ENCODE peak calls at places on chromosomes 6 and 20, in five cellular contexts. A, G, T, L and U are unnamed samples.

GRCh38 chr6:84018453-84019061 is 15.0 kb upstream of the MRAP2 start:
- DNase-seq in A (no peak), G (no peak), T (no peak), L (no peak), U (no peak)

GRCh38 chr6:137715589-137716045 is 151.4 kb upstream of the TNFAIP3 start:
- DNase-seq in A (peak), G (no peak), T (no peak), L (no peak), U (no peak)

GRCh38 chr6:166237611-166238010 is 70.0 kb upstream of the TBXT start:
- DNase-seq in A (peak), G (no peak), T (no peak), L (no peak), U (no peak)

GRCh38 chr20:16929756-16930155 is 181.6 kb downstream of the OTOR start:
- DNase-seq in A (peak), G (no peak), T (no peak), L (no peak), U (no peak)

GRCh38 chr6:129886401-129887155 is 25.5 kb upstream of the TMEM244 start:
- DNase-seq in A (no peak), G (no peak), T (no peak), L (no peak), U (no peak)

GRCh38 chr6:43274916-43275597 is 23.0 kb upstream of the SLC22A7 start:
- DNase-seq in A (no peak), G (no peak), T (peak), L (no peak), U (no peak)

GRCh38 chr6:111759413-111759835 is 113.8 kb downstream of the FYN start:
- DNase-seq in A (no peak), G (no peak), T (peak), L (no peak), U (no peak)

GRCh38 chr6:26576929-26577719 is 19.6 kb upstream of the ABT1 start:
- DNase-seq in A (peak), G (no peak), T (peak), L (peak), U (no peak)

GRCh38 chr20:1588166-1588868 is 30.8 kb upstream of the SIRPD start:
- DNase-seq in A (peak), G (no peak), T (no peak), L (no peak), U (no peak)

GRCh38 chr20:59055302-59055701 is 12.7 kb upstream of the PRELID3B start:
- DNase-seq in A (no peak), G (no peak), T (no peak), L (no peak), U (no peak)

GRCh38 chr6:24930386-24930785 is 5.4 kb downstream of the RIPOR2 start:
- DNase-seq in A (peak), G (no peak), T (no peak), L (no peak), U (no peak)

GRCh38 chr6:25301358-25301757 is 22.2 kb downstream of the CARMIL1 start:
- DNase-seq in A (no peak), G (no peak), T (no peak), L (no peak), U (no peak)

GRCh38 chr6:139262519-139263300 is 29.1 kb downstream of the TXLNB start:
- DNase-seq in A (no peak), G (no peak), T (no peak), L (no peak), U (no peak)

GRCh38 chr20:6086868-6087267 is 33.0 kb upstream of the LRRN4 start:
- DNase-seq in A (peak), G (no peak), T (no peak), L (no peak), U (no peak)

GRCh38 chr6:169659820-169660610 is 41.8 kb downstream of the WDR27 start:
- DNase-seq in A (no peak), G (no peak), T (no peak), L (no peak), U (no peak)

GRCh38 chr6:37049990-37050853 is 44.8 kb downstream of the FGD2 start:
- DNase-seq in A (no peak), G (no peak), T (peak), L (peak), U (no peak)

GRCh38 chr20:24402234-24402633 is 67.2 kb upstream of the SYNDIG1 start:
- DNase-seq in A (no peak), G (no peak), T (no peak), L (no peak), U (no peak)

GRCh38 chr6:33882154-33882553 is 78.4 kb upstream of the MLN start:
- DNase-seq in A (no peak), G (no peak), T (no peak), L (peak), U (no peak)

GRCh38 chr20:57738484-57738883 is 28.7 kb upstream of the PMEPA1 start:
- DNase-seq in A (no peak), G (no peak), T (no peak), L (no peak), U (no peak)

GRCh38 chr6:37068523-37069270 is 63.2 kb downstream of the FGD2 start:
- DNase-seq in A (no peak), G (peak), T (no peak), L (no peak), U (no peak)

GRCh38 chr20:56469077-56469449 is 636 bp downstream of the RTF2 start:
- DNase-seq in A (no peak), G (no peak), T (no peak), L (no peak), U (no peak)

GRCh38 chr6:105755885-105756284 is 330.3 kb upstream of the PRDM1 start:
- DNase-seq in A (no peak), G (no peak), T (no peak), L (no peak), U (no peak)

GRCh38 chr20:7959484-7959883 is 19.2 kb upstream of the HAO1 start:
- DNase-seq in A (no peak), G (no peak), T (no peak), L (no peak), U (no peak)

GRCh38 chr6:16999486-17000436 is 102.1 kb upstream of the STMND1 start:
- DNase-seq in A (peak), G (no peak), T (no peak), L (no peak), U (no peak)

GRCh38 chr6:25315778-25316177 is 36.6 kb downstream of the CARMIL1 start:
- DNase-seq in A (no peak), G (no peak), T (no peak), L (no peak), U (no peak)

GRCh38 chr6:156850356-156850755 is 73.2 kb downstream of the ARID1B start:
- DNase-seq in A (no peak), G (no peak), T (no peak), L (no peak), U (no peak)

GRCh38 chr6:47031656-47032055 is 10.5 kb downstream of the ADGRF1 start:
- DNase-seq in A (no peak), G (no peak), T (no peak), L (no peak), U (no peak)

GRCh38 chr6:169326067-169326799 is 72.6 kb upstream of the THBS2 start:
- DNase-seq in A (peak), G (no peak), T (no peak), L (no peak), U (no peak)

GRCh38 chr20:49448917-49449316 is 33.6 kb downstream of the KCNB1 start:
- DNase-seq in A (no peak), G (no peak), T (no peak), L (no peak), U (no peak)

GRCh38 chr20:24773168-24773567 is 175.9 kb upstream of the CST7 start:
- DNase-seq in A (no peak), G (no peak), T (no peak), L (no peak), U (peak)

GRCh38 chr6:143099647-143100046 is 39.0 kb downstream of the AIG1 start:
- DNase-seq in A (no peak), G (no peak), T (no peak), L (no peak), U (no peak)

GRCh38 chr20:10795286-10796026 is 121.7 kb upstream of the JAG1 start:
- DNase-seq in A (no peak), G (no peak), T (no peak), L (no peak), U (no peak)

GRCh38 chr20:47354710-47355488 is 1.6 kb downstream of the ZMYND8 start:
- DNase-seq in A (no peak), G (no peak), T (no peak), L (no peak), U (no peak)

GRCh38 chr6:81769834-81770233 is 17.4 kb upstream of the TENT5A start:
- DNase-seq in A (peak), G (no peak), T (no peak), L (no peak), U (no peak)